ENCODE peak calls at places on chromosomes 13 and 19, in five cellular contexts. Z is H9, X is neuronal stem cell, C is IMR-90, A is H1. Y is an unnamed sample.
A peak's percentile ranks its signal among the peaks of the same experiment; 100 is the strongest.

GRCh38 chr19:8209111-8209964 is at the start of gene CERS4:
- DNase-seq in Z (peak; percentile 96), X (peak; percentile 82), C (peak; percentile 20), A (peak; percentile 64), Y (peak; percentile 54)

GRCh38 chr19:43960411-43960810 is 9.4 kb downstream of the ZNF221 start:
- DNase-seq in Z (no peak), X (no peak), C (no peak), A (no peak), Y (no peak)

GRCh38 chr19:511101-511841 is 4.0 kb downstream of the TPGS1 start:
- DNase-seq in Z (peak; percentile 78), X (no peak), C (peak; percentile 36), A (no peak), Y (no peak)

GRCh38 chr19:49512970-49513745 is 697 bp downstream of the FCGRT start:
- DNase-seq in Z (peak; percentile 82), X (peak; percentile 53), C (no peak), A (no peak), Y (peak; percentile 40)

GRCh38 chr19:45171211-45171623 is 6.8 kb downstream of the TRAPPC6A start:
- DNase-seq in Z (no peak), X (no peak), C (no peak), A (no peak), Y (no peak)

GRCh38 chr13:106815545-106815944 is 247.6 kb upstream of the ARGLU1 start:
- DNase-seq in Z (peak; percentile 56), X (no peak), C (no peak), A (no peak), Y (no peak)

GRCh38 chr19:4402171-4403004 is at the start of gene CHAF1A:
- DNase-seq in Z (peak; percentile 100), X (peak; percentile 99), C (peak; percentile 100), A (peak; percentile 99), Y (peak; percentile 100)

GRCh38 chr13:37835392-37835791 is 34.2 kb downstream of the TRPC4 start:
- DNase-seq in Z (no peak), X (no peak), C (no peak), A (no peak), Y (no peak)

GRCh38 chr13:26482451-26483197 is 74.9 kb upstream of the WASF3 start:
- DNase-seq in Z (peak; percentile 74), X (peak; percentile 65), C (peak; percentile 74), A (peak; percentile 47), Y (peak; percentile 75)

GRCh38 chr19:39499082-39499642 is 415 bp downstream of the DLL3 start:
- DNase-seq in Z (peak; percentile 57), X (no peak), C (no peak), A (no peak), Y (peak; percentile 30)

GRCh38 chr13:34749046-34749445 is 193.0 kb upstream of the NBEA start:
- DNase-seq in Z (no peak), X (no peak), C (no peak), A (no peak), Y (no peak)

GRCh38 chr13:21106089-21106488 is 44.7 kb upstream of the LATS2 start:
- DNase-seq in Z (no peak), X (no peak), C (peak; percentile 74), A (no peak), Y (peak; percentile 37)

GRCh38 chr19:339262-339887 is 5.2 kb downstream of the MIER2 start:
- DNase-seq in Z (no peak), X (no peak), C (peak; percentile 22), A (no peak), Y (no peak)

GRCh38 chr13:43285891-43286602 is 262.7 kb downstream of the DNAJC15 start:
- DNase-seq in Z (no peak), X (no peak), C (peak; percentile 68), A (no peak), Y (no peak)

GRCh38 chr19:11798391-11799296 is at the start of gene ZNF491:
- DNase-seq in Z (peak; percentile 95), X (peak; percentile 93), C (peak; percentile 87), A (peak; percentile 75), Y (peak; percentile 92)

GRCh38 chr19:18500820-18501219 is 21.1 kb downstream of the ELL start:
- DNase-seq in Z (no peak), X (no peak), C (no peak), A (no peak), Y (no peak)

GRCh38 chr19:10603084-10603872 is 16.2 kb upstream of the AP1M2 start:
- DNase-seq in Z (peak; percentile 43), X (no peak), C (no peak), A (no peak), Y (peak; percentile 17)

GRCh38 chr19:47430041-47430802 is 10.9 kb upstream of the MEIS3 start:
- DNase-seq in Z (peak; percentile 79), X (no peak), C (peak; percentile 27), A (no peak), Y (peak; percentile 72)

GRCh38 chr19:45640849-45641273 is 1.7 kb upstream of the EML2 start:
- DNase-seq in Z (peak; percentile 86), X (no peak), C (no peak), A (no peak), Y (no peak)

GRCh38 chr19:34263745-34264237 is 9.4 kb downstream of the GARRE1 start:
- DNase-seq in Z (no peak), X (no peak), C (no peak), A (no peak), Y (no peak)

GRCh38 chr19:611506-611869 is 21.8 kb downstream of the HCN2 start:
- DNase-seq in Z (no peak), X (no peak), C (peak; percentile 96), A (no peak), Y (peak; percentile 79)

GRCh38 chr19:17616961-17617806 is 61.7 kb downstream of the COLGALT1 start:
- DNase-seq in Z (peak; percentile 88), X (no peak), C (peak; percentile 9), A (no peak), Y (peak; percentile 39)

GRCh38 chr13:111074826-111075225 is 40.3 kb upstream of the ARHGEF7 start:
- DNase-seq in Z (no peak), X (no peak), C (no peak), A (no peak), Y (no peak)

GRCh38 chr19:30090476-30090875 is 148.4 kb downstream of the URI1 start:
- DNase-seq in Z (no peak), X (no peak), C (no peak), A (no peak), Y (no peak)

GRCh38 chr19:45179063-45179847 is 671 bp downstream of the BLOC1S3 start:
- DNase-seq in Z (no peak), X (no peak), C (peak; percentile 17), A (no peak), Y (peak; percentile 52)

GRCh38 chr19:19111967-19112580 is 26.2 kb downstream of the TMEM161A start:
- DNase-seq in Z (no peak), X (no peak), C (no peak), A (no peak), Y (no peak)

GRCh38 chr13:82096256-82096655 is 1755.3 kb upstream of the SPRY2 start:
- DNase-seq in Z (no peak), X (no peak), C (no peak), A (no peak), Y (no peak)

GRCh38 chr13:33606692-33607091 is 211.3 kb upstream of the RFC3 start:
- DNase-seq in Z (peak; percentile 39), X (peak; percentile 39), C (no peak), A (peak; percentile 23), Y (peak; percentile 41)

GRCh38 chr13:65932587-65933239 is 1297.4 kb downstream of the PCDH9 start:
- DNase-seq in Z (no peak), X (no peak), C (peak; percentile 7), A (no peak), Y (peak; percentile 11)

GRCh38 chr13:75760182-75760981 is 124.3 kb downstream of the LMO7 start:
- DNase-seq in Z (no peak), X (no peak), C (peak; percentile 33), A (no peak), Y (no peak)

GRCh38 chr13:18951412-18951811 is 230.2 kb downstream of the TUBA3C start:
- DNase-seq in Z (no peak), X (no peak), C (no peak), A (no peak), Y (no peak)

GRCh38 chr19:28867978-28868377 is 345.0 kb downstream of the UQCRFS1 start:
- DNase-seq in Z (no peak), X (no peak), C (no peak), A (no peak), Y (no peak)

GRCh38 chr19:28873301-28873700 is 339.6 kb downstream of the UQCRFS1 start:
- DNase-seq in Z (no peak), X (no peak), C (no peak), A (no peak), Y (no peak)

GRCh38 chr19:28869459-28869858 is 343.5 kb downstream of the UQCRFS1 start:
- DNase-seq in Z (no peak), X (no peak), C (no peak), A (no peak), Y (no peak)

GRCh38 chr19:28868836-28869235 is 344.1 kb downstream of the UQCRFS1 start:
- DNase-seq in Z (no peak), X (no peak), C (no peak), A (no peak), Y (no peak)

GRCh38 chr19:28871099-28871725 is 341.7 kb downstream of the UQCRFS1 start:
- DNase-seq in Z (no peak), X (no peak), C (no peak), A (no peak), Y (no peak)
- H2BK15ac ChIP-seq in Z (no peak overlapping the region), X (no peak overlapping the region), C (no peak overlapping the region), A (no peak overlapping the region), Y (no peak overlapping the region)

DNA sequence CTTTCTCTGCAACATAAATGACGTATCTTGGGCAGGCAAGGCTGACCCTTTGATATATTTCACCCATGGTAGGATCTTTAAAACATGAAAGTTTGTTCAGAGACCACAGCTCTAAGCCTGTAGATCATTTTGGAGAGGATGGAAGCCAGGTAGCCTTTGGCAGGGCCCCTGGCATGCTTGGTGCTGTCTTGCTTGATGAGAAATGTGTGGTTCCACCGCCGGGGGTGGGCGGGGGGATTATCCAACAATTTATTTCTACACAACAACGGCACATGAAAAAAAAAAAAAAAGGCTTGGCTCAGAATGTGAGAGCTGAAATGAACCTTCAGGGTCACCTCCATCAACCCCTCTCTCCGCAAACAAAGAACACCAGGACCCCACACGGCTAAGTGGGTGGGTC is 112.9 kb upstream of the MBNL2 start:
- DNase-seq in Z (no peak), X (no peak), C (no peak), A (no peak), Y (no peak)
- H4K91ac ChIP-seq in Z (no peak overlapping the region), X (no peak overlapping the region), C (no peak overlapping the region), A (no peak overlapping the region), Y (no peak overlapping the region)

GRCh38 chr19:38351865-38352395 is 16.3 kb downstream of the CATSPERG start:
- DNase-seq in Z (no peak), X (no peak), C (no peak), A (no peak), Y (no peak)
- H3K14ac ChIP-seq in Z (no peak overlapping the region), X (peak overlapping the region; percentile 84), C (no peak overlapping the region), A (no peak overlapping the region), Y (peak overlapping the region; percentile 18)

GRCh38 chr13:54226866-54227265 is 1198.3 kb downstream of the OLFM4 start:
- DNase-seq in Z (no peak), X (no peak), C (no peak), A (no peak), Y (no peak)

GRCh38 chr13:54234607-54235006 is 1206.0 kb downstream of the OLFM4 start:
- DNase-seq in Z (no peak), X (no peak), C (no peak), A (no peak), Y (no peak)

DNA sequence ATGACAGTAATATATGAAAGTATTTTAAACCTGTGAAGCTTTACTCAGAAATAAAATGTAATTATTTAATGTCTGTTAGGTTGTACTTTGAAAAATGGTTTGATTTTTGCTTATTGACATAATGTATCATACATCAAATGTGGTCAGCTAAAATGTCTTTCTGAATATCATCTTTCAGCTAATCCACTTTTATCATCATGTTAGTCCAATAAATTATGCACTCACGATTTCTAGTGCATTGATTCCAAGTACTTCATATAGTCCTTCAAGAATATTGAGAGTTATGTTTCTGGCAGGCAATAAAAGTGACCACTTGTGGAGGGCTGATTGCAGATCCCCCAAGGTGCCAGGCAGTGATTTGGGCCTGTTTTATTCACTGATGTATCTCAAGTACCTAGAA is 1204.1 kb downstream of the OLFM4 start:
- DNase-seq in Z (no peak), X (no peak), C (no peak), A (no peak), Y (no peak)
- H2BK15ac ChIP-seq in Z (no peak overlapping the region), X (no peak overlapping the region), C (no peak overlapping the region), A (no peak overlapping the region), Y (no peak overlapping the region)

Y was measured in mesenchymal stem cell.